ENCODE peak calls at places on chromosomes 16 and 17, in seven cellular contexts. One of them, this sample, is unnamed.

GRCh38 chr16:23124315-23124714 is 24.9 kb downstream of the USP31 start:
- DNase-seq in fibroblast of villous mesenchyme: peak; percentile 60
- DNase-seq in bronchial epithelial cell: peak; percentile 92
- DNase-seq in fibroblast of pulmonary artery: peak; percentile 83
- DNase-seq in neural progenitor cell: no peak
- DNase-seq in IMR-90: peak; percentile 83
- DNase-seq in thoracic aorta: no peak
- DNase-seq in this sample: no peak

GRCh38 chr17:74042744-74043486 is 160.6 kb upstream of the RPL38 start:
- DNase-seq in thoracic aorta: peak; percentile 52
- DNase-seq in fibroblast of villous mesenchyme: peak; percentile 4
- DNase-seq in fibroblast of pulmonary artery: peak; percentile 39
- DNase-seq in neural progenitor cell: no peak
- DNase-seq in bronchial epithelial cell: peak; percentile 83
- DNase-seq in IMR-90: peak; percentile 33
- DNase-seq in this sample: no peak

GRCh38 chr16:154223-155030 is 2.0 kb downstream of the HBZ start:
- DNase-seq in fibroblast of pulmonary artery: peak; percentile 30
- DNase-seq in neural progenitor cell: peak; percentile 71
- DNase-seq in bronchial epithelial cell: peak; percentile 19
- DNase-seq in fibroblast of villous mesenchyme: peak; percentile 50
- DNase-seq in thoracic aorta: no peak
- DNase-seq in IMR-90: peak; percentile 25
- DNase-seq in this sample: no peak

GRCh38 chr16:85846461-85846860 is 47.0 kb downstream of the COX4I1 start:
- DNase-seq in neural progenitor cell: no peak
- DNase-seq in fibroblast of villous mesenchyme: no peak
- DNase-seq in fibroblast of pulmonary artery: no peak
- DNase-seq in bronchial epithelial cell: no peak
- DNase-seq in IMR-90: no peak
- DNase-seq in thoracic aorta: no peak
- DNase-seq in this sample: no peak

GRCh38 chr17:29597361-29598172 is 4.6 kb downstream of the ANKRD13B start:
- DNase-seq in fibroblast of pulmonary artery: no peak
- DNase-seq in fibroblast of villous mesenchyme: no peak
- DNase-seq in thoracic aorta: no peak
- DNase-seq in IMR-90: no peak
- DNase-seq in bronchial epithelial cell: no peak
- DNase-seq in neural progenitor cell: peak; percentile 66
- DNase-seq in this sample: no peak

GRCh38 chr17:38879878-38880727 is 10.2 kb downstream of the LASP1 start:
- DNase-seq in fibroblast of pulmonary artery: peak; percentile 82
- DNase-seq in bronchial epithelial cell: peak; percentile 76
- DNase-seq in neural progenitor cell: peak; percentile 85
- DNase-seq in fibroblast of villous mesenchyme: peak; percentile 72
- DNase-seq in thoracic aorta: no peak
- DNase-seq in IMR-90: peak; percentile 83
- DNase-seq in this sample: no peak

GRCh38 chr16:80198265-80198994 is 342.4 kb upstream of the DYNLRB2 start:
- DNase-seq in thoracic aorta: no peak
- DNase-seq in neural progenitor cell: no peak
- DNase-seq in fibroblast of villous mesenchyme: no peak
- DNase-seq in fibroblast of pulmonary artery: peak; percentile 16
- DNase-seq in IMR-90: peak; percentile 18
- DNase-seq in bronchial epithelial cell: peak; percentile 74
- DNase-seq in this sample: no peak

GRCh38 chr17:78557598-78558039 is 19.6 kb downstream of the DNAH17 start:
- DNase-seq in bronchial epithelial cell: peak; percentile 66
- DNase-seq in IMR-90: peak; percentile 60
- DNase-seq in fibroblast of villous mesenchyme: peak; percentile 74
- DNase-seq in thoracic aorta: no peak
- DNase-seq in neural progenitor cell: no peak
- DNase-seq in fibroblast of pulmonary artery: peak; percentile 51
- DNase-seq in this sample: no peak

GRCh38 chr17:36653374-36653773 is 52.0 kb downstream of the MRM1 start:
- DNase-seq in fibroblast of villous mesenchyme: no peak
- DNase-seq in bronchial epithelial cell: no peak
- DNase-seq in neural progenitor cell: peak; percentile 38
- DNase-seq in thoracic aorta: no peak
- DNase-seq in IMR-90: no peak
- DNase-seq in fibroblast of pulmonary artery: no peak
- DNase-seq in this sample: no peak

GRCh38 chr17:28916302-28916934 is 13.5 kb upstream of the DHRS13 start:
- DNase-seq in fibroblast of pulmonary artery: peak; percentile 64
- DNase-seq in neural progenitor cell: peak; percentile 58
- DNase-seq in fibroblast of villous mesenchyme: peak; percentile 53
- DNase-seq in bronchial epithelial cell: peak; percentile 48
- DNase-seq in thoracic aorta: no peak
- DNase-seq in IMR-90: peak; percentile 43
- DNase-seq in this sample: no peak

GRCh38 chr17:40579471-40579870 is 14.2 kb upstream of the CCR7 start:
- DNase-seq in IMR-90: no peak
- DNase-seq in neural progenitor cell: no peak
- DNase-seq in fibroblast of villous mesenchyme: no peak
- DNase-seq in bronchial epithelial cell: no peak
- DNase-seq in thoracic aorta: no peak
- DNase-seq in fibroblast of pulmonary artery: no peak
- DNase-seq in this sample: no peak

GRCh38 chr16:27066655-27067054 is at the start of gene C16orf82:
- DNase-seq in fibroblast of pulmonary artery: no peak
- DNase-seq in IMR-90: no peak
- DNase-seq in neural progenitor cell: peak; percentile 45
- DNase-seq in thoracic aorta: no peak
- DNase-seq in bronchial epithelial cell: no peak
- DNase-seq in fibroblast of villous mesenchyme: no peak
- DNase-seq in this sample: no peak

GRCh38 chr17:55177159-55177913 is 87.4 kb upstream of the HLF start:
- DNase-seq in IMR-90: no peak
- DNase-seq in fibroblast of villous mesenchyme: peak; percentile 20
- DNase-seq in neural progenitor cell: peak; percentile 37
- DNase-seq in fibroblast of pulmonary artery: peak; percentile 27
- DNase-seq in bronchial epithelial cell: peak; percentile 22
- DNase-seq in thoracic aorta: no peak
- DNase-seq in this sample: no peak

GRCh38 chr17:28018439-28019070 is 23.9 kb upstream of the NLK start:
- DNase-seq in thoracic aorta: no peak
- DNase-seq in bronchial epithelial cell: peak; percentile 79
- DNase-seq in neural progenitor cell: no peak
- DNase-seq in IMR-90: peak; percentile 33
- DNase-seq in fibroblast of pulmonary artery: peak; percentile 72
- DNase-seq in fibroblast of villous mesenchyme: no peak
- DNase-seq in this sample: no peak

GRCh38 chr17:38967290-38967738 is at the start of gene FBXO47:
- DNase-seq in IMR-90: peak; percentile 38
- DNase-seq in thoracic aorta: peak; percentile 83
- DNase-seq in fibroblast of pulmonary artery: peak; percentile 86
- DNase-seq in fibroblast of villous mesenchyme: peak; percentile 95
- DNase-seq in neural progenitor cell: peak; percentile 87
- DNase-seq in bronchial epithelial cell: peak; percentile 79
- DNase-seq in this sample: no peak

GRCh38 chr17:55237826-55238196 is 26.9 kb upstream of the HLF start:
- DNase-seq in IMR-90: no peak
- DNase-seq in bronchial epithelial cell: no peak
- DNase-seq in thoracic aorta: no peak
- DNase-seq in neural progenitor cell: no peak
- DNase-seq in fibroblast of pulmonary artery: no peak
- DNase-seq in fibroblast of villous mesenchyme: no peak
- DNase-seq in this sample: no peak

GRCh38 chr17:11628374-11628773 is 30.1 kb downstream of the DNAH9 start:
- DNase-seq in fibroblast of villous mesenchyme: no peak
- DNase-seq in thoracic aorta: no peak
- DNase-seq in bronchial epithelial cell: no peak
- DNase-seq in fibroblast of pulmonary artery: no peak
- DNase-seq in neural progenitor cell: peak; percentile 73
- DNase-seq in IMR-90: no peak
- DNase-seq in this sample: no peak

GRCh38 chr17:7838291-7839075 is 4.5 kb downstream of the KDM6B start:
- DNase-seq in fibroblast of villous mesenchyme: peak; percentile 96
- DNase-seq in bronchial epithelial cell: no peak
- DNase-seq in thoracic aorta: no peak
- DNase-seq in fibroblast of pulmonary artery: peak; percentile 86
- DNase-seq in IMR-90: peak; percentile 78
- DNase-seq in neural progenitor cell: peak; percentile 92
- DNase-seq in this sample: peak; percentile 80

GRCh38 chr17:7840441-7840840 is 6.4 kb downstream of the KDM6B start:
- DNase-seq in fibroblast of villous mesenchyme: no peak
- DNase-seq in thoracic aorta: no peak
- DNase-seq in bronchial epithelial cell: no peak
- DNase-seq in neural progenitor cell: peak; percentile 60
- DNase-seq in IMR-90: no peak
- DNase-seq in fibroblast of pulmonary artery: no peak
- DNase-seq in this sample: no peak

GRCh38 chr17:7840875-7841274 is 6.9 kb downstream of the KDM6B start:
- DNase-seq in neural progenitor cell: no peak
- DNase-seq in thoracic aorta: no peak
- DNase-seq in bronchial epithelial cell: no peak
- DNase-seq in IMR-90: no peak
- DNase-seq in fibroblast of pulmonary artery: no peak
- DNase-seq in fibroblast of villous mesenchyme: no peak
- DNase-seq in this sample: no peak

GRCh38 chr17:7839890-7840260 is 5.9 kb downstream of the KDM6B start:
- DNase-seq in thoracic aorta: no peak
- DNase-seq in IMR-90: peak; percentile 55
- DNase-seq in neural progenitor cell: peak; percentile 31
- DNase-seq in fibroblast of villous mesenchyme: peak; percentile 23
- DNase-seq in bronchial epithelial cell: no peak
- DNase-seq in fibroblast of pulmonary artery: no peak
- DNase-seq in this sample: peak; percentile 69

DNA sequence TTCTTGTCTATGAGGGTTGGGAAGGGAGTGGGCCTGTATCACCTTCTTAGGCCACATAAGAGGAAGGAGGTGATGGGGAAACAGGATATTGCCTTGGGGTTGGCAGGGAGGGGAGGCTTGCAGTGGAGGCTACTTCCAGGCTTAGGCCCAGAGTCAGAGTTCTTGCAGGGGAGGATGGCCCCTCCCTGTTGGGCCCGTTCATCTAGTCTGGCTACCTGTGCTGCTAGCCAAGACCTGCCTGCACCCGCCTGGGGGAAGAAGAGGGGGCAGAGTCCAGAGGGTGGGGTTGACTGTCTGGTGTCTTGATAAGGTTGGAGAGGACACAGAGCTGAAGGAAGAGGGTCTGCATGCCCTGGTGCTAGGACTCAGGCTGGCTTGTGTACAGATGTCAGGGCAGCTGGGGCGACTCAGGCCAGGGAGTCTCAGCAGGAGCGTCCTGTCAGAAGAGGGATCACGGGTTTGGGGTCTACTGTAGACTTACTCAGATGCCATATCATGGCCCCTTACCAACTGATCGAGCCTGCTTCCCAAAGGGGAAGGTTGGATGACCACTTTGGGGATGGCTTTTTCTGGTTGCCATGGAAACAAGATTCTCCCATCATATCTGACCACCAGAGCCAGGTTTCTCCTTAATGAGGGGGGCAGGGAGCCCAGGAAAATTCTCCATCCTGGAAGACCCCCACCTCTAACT is 5.3 kb downstream of the KDM6B start:
- DNase-seq in thoracic aorta: no peak
- DNase-seq in neural progenitor cell: no peak
- DNase-seq in fibroblast of pulmonary artery: no peak
- DNase-seq in bronchial epithelial cell: peak; percentile 74
- DNase-seq in IMR-90: no peak
- DNase-seq in fibroblast of villous mesenchyme: peak; percentile 20
- DNase-seq in this sample: no peak
- H3K4me3 ChIP-seq in thoracic aorta: no peak overlapping the region
- H3K4me3 ChIP-seq in neural progenitor cell: peak overlapping the region; percentile 71
- H3K4me3 ChIP-seq in fibroblast of pulmonary artery: peak overlapping the region; percentile 69
- H3K4me3 ChIP-seq in bronchial epithelial cell: peak overlapping the region; percentile 23
- H3K4me3 ChIP-seq in IMR-90: peak overlapping the region; percentile 36
- H3K4me3 ChIP-seq in fibroblast of villous mesenchyme: peak overlapping the region; percentile 80
- H3K4me3 ChIP-seq in this sample: no peak overlapping the region

GRCh38 chr17:81924557-81925532 is 2.7 kb downstream of the MAFG start:
- DNase-seq in IMR-90: no peak
- DNase-seq in thoracic aorta: no peak
- DNase-seq in fibroblast of pulmonary artery: no peak
- DNase-seq in bronchial epithelial cell: no peak
- DNase-seq in neural progenitor cell: peak; percentile 62
- DNase-seq in fibroblast of villous mesenchyme: no peak
- DNase-seq in this sample: no peak
- H3K4me3 ChIP-seq in IMR-90: no peak overlapping the region
- H3K4me3 ChIP-seq in thoracic aorta: no peak overlapping the region
- H3K4me3 ChIP-seq in fibroblast of pulmonary artery: no peak overlapping the region
- H3K4me3 ChIP-seq in bronchial epithelial cell: no peak overlapping the region
- H3K4me3 ChIP-seq in neural progenitor cell: no peak overlapping the region
- H3K4me3 ChIP-seq in fibroblast of villous mesenchyme: no peak overlapping the region
- H3K4me3 ChIP-seq in this sample: no peak overlapping the region

DNA sequence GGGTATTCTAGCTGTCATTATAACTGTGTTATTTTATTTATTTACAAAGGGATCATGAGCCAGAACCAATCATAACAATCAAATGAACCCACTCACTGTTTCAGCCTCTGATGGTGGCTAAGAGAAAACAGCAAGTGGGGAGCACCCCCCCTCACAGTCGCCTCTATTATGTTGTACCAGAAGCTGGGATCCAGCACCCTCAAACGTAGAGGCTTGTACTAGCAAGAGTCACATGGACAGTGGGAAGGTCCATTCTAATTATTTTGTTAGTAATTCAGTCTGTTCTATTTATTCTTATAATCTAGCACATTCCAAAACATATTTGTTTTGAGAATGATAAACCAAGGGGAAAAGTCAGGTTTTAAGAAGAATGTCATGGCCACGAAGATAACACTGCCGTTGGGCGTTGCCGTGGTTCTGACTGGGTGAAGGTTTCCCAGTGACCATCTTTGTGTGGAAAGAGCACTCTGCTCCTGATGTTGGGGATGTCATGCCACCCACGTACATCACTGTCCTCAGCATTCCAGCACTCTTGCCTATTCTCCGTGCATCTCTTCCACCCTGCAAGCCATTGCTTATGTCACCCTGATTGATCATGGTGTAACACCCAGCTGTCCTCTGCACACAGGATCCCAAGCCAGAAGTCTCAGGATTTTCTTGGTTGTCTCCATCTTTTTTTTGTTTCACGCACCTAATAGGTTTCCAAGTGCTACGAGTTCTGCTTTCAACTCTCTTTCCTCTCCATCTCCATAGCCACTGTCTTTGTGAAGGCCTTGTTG is 205.8 kb downstream of the PRKCA start:
- DNase-seq in bronchial epithelial cell: no peak
- DNase-seq in fibroblast of villous mesenchyme: no peak
- DNase-seq in fibroblast of pulmonary artery: no peak
- DNase-seq in thoracic aorta: no peak
- DNase-seq in IMR-90: no peak
- DNase-seq in neural progenitor cell: no peak
- DNase-seq in this sample: no peak
- H3K4me3 ChIP-seq in bronchial epithelial cell: no peak overlapping the region
- H3K4me3 ChIP-seq in fibroblast of villous mesenchyme: no peak overlapping the region
- H3K4me3 ChIP-seq in fibroblast of pulmonary artery: no peak overlapping the region
- H3K4me3 ChIP-seq in thoracic aorta: no peak overlapping the region
- H3K4me3 ChIP-seq in IMR-90: no peak overlapping the region
- H3K4me3 ChIP-seq in neural progenitor cell: no peak overlapping the region
- H3K4me3 ChIP-seq in this sample: no peak overlapping the region

DNA sequence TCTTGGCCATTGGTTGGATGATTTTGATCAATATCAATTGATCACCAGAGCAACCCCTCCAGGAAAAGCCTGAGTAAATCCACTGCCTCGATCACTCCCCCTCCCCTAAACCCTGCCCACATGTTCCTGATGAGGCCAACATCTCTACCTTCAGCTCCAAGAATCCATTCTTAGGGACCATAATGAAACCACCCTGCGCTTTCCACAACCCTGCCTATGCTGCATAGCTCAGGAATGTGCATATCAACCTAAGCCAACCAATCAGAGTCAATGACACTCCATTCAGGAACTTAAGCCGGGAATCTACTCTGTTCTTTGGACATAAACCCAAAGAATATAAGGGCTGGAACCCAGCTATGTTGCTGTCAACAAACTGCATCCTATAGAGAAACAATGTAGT is 86.3 kb downstream of the MYH11 start:
- DNase-seq in fibroblast of pulmonary artery: peak; percentile 90
- DNase-seq in thoracic aorta: no peak
- DNase-seq in fibroblast of villous mesenchyme: no peak
- DNase-seq in bronchial epithelial cell: no peak
- DNase-seq in neural progenitor cell: no peak
- DNase-seq in IMR-90: peak; percentile 77
- DNase-seq in this sample: no peak
- H3K4me3 ChIP-seq in fibroblast of pulmonary artery: peak overlapping the region; percentile 6
- H3K4me3 ChIP-seq in thoracic aorta: no peak overlapping the region
- H3K4me3 ChIP-seq in fibroblast of villous mesenchyme: no peak overlapping the region
- H3K4me3 ChIP-seq in bronchial epithelial cell: no peak overlapping the region
- H3K4me3 ChIP-seq in neural progenitor cell: no peak overlapping the region
- H3K4me3 ChIP-seq in IMR-90: no peak overlapping the region
- H3K4me3 ChIP-seq in this sample: no peak overlapping the region

This sample was measured in Jurkat, Clone E6-1.